ENCODE peak calls at places on chromosomes 5 and 9, in four cellular contexts. One of them, this sample, is unnamed. For H3K9me3, the result is how much of the 10 kb centered on the place peaks cover.

GRCh38 chr5:106451998-106452397 is 1218.7 kb downstream of the EFNA5 start:
- DNase-seq in A549: no peak
- DNase-seq in MM.1S: no peak
- DNase-seq in PC-3: no peak
- DNase-seq in this sample: no peak

GRCh38 chr9:36154213-36154952 is 14.8 kb upstream of the CCIN start:
- DNase-seq in A549: no peak
- DNase-seq in MM.1S: no peak
- DNase-seq in PC-3: peak
- DNase-seq in this sample: no peak

GRCh38 chr5:59450245-59450644 is 443.3 kb downstream of the PDE4D start:
- DNase-seq in A549: no peak
- DNase-seq in MM.1S: no peak
- DNase-seq in PC-3: peak
- DNase-seq in this sample: no peak

GRCh38 chr5:169691473-169691872 is 54.4 kb downstream of the DOCK2 start:
- DNase-seq in A549: no peak
- DNase-seq in MM.1S: no peak
- DNase-seq in PC-3: no peak
- DNase-seq in this sample: no peak

GRCh38 chr9:132931178-132931735 is 13.2 kb downstream of the TSC1 start:
- DNase-seq in A549: no peak
- DNase-seq in MM.1S: no peak
- DNase-seq in PC-3: no peak
- DNase-seq in this sample: no peak

GRCh38 chr9:84315278-84315877 is 25.2 kb downstream of the SLC28A3 start:
- DNase-seq in A549: peak
- DNase-seq in MM.1S: peak
- DNase-seq in PC-3: peak
- DNase-seq in this sample: peak

GRCh38 chr5:73122875-73123810 is 2.8 kb downstream of the TMEM171 start:
- DNase-seq in A549: no peak
- DNase-seq in MM.1S: no peak
- DNase-seq in PC-3: peak
- DNase-seq in this sample: no peak

GRCh38 chr5:77155179-77155839 is 55.2 kb upstream of the PDE8B start:
- DNase-seq in A549: no peak
- DNase-seq in MM.1S: no peak
- DNase-seq in PC-3: no peak
- DNase-seq in this sample: peak

GRCh38 chr5:177458912-177459350 is 12.3 kb downstream of the PRR7 start:
- DNase-seq in A549: no peak
- DNase-seq in MM.1S: no peak
- DNase-seq in PC-3: peak
- DNase-seq in this sample: no peak

GRCh38 chr9:96565684-96566360 is 53.8 kb downstream of the CDC14B start:
- DNase-seq in A549: peak
- DNase-seq in MM.1S: no peak
- DNase-seq in PC-3: no peak
- DNase-seq in this sample: no peak

GRCh38 chr5:17228833-17229291 is 11.4 kb downstream of the BASP1 start:
- DNase-seq in A549: no peak
- DNase-seq in MM.1S: no peak
- DNase-seq in PC-3: no peak
- DNase-seq in this sample: no peak

GRCh38 chr9:88075966-88076285 is 62.3 kb downstream of the SPATA31C2 start:
- DNase-seq in A549: no peak
- DNase-seq in MM.1S: no peak
- DNase-seq in PC-3: no peak
- DNase-seq in this sample: no peak

GRCh38 chr5:169751490-169751889 is 114.4 kb downstream of the DOCK2 start:
- DNase-seq in A549: no peak
- DNase-seq in MM.1S: no peak
- DNase-seq in PC-3: no peak
- DNase-seq in this sample: no peak

GRCh38 chr5:158970569-158971014 is 129.1 kb downstream of the EBF1 start:
- DNase-seq in A549: no peak
- DNase-seq in MM.1S: no peak
- DNase-seq in PC-3: peak
- DNase-seq in this sample: no peak

GRCh38 chr5:31413030-31413812 is 118.7 kb downstream of the DROSHA start:
- DNase-seq in A549: no peak
- DNase-seq in MM.1S: no peak
- DNase-seq in PC-3: no peak
- DNase-seq in this sample: no peak

GRCh38 chr5:137496919-137497318 is 2.2 kb downstream of the SPOCK1 start:
- DNase-seq in A549: no peak
- DNase-seq in MM.1S: no peak
- DNase-seq in PC-3: no peak
- DNase-seq in this sample: no peak

GRCh38 chr5:141604318-141604717 is 14.5 kb downstream of the DIAPH1 start:
- DNase-seq in A549: peak
- DNase-seq in MM.1S: no peak
- DNase-seq in PC-3: peak
- DNase-seq in this sample: no peak

GRCh38 chr9:18105996-18106595 is 367.9 kb upstream of the ADAMTSL1 start:
- DNase-seq in A549: no peak
- DNase-seq in MM.1S: no peak
- DNase-seq in PC-3: no peak
- DNase-seq in this sample: no peak

GRCh38 chr9:124272118-124272517 is 14.4 kb downstream of the NEK6 start:
- DNase-seq in A549: no peak
- DNase-seq in MM.1S: no peak
- DNase-seq in PC-3: no peak
- DNase-seq in this sample: no peak

GRCh38 chr9:91714020-91714721 is 235.9 kb downstream of the ROR2 start:
- DNase-seq in A549: no peak
- DNase-seq in MM.1S: peak
- DNase-seq in PC-3: peak
- DNase-seq in this sample: no peak

GRCh38 chr5:84378420-84378819 is 6.3 kb downstream of the EDIL3 start:
- DNase-seq in A549: no peak
- DNase-seq in MM.1S: no peak
- DNase-seq in PC-3: no peak
- DNase-seq in this sample: no peak

GRCh38 chr9:37947987-37948386 is 44.1 kb upstream of the SLC25A51 start:
- DNase-seq in A549: no peak
- DNase-seq in MM.1S: no peak
- DNase-seq in PC-3: no peak
- DNase-seq in this sample: no peak

GRCh38 chr5:124436294-124436693 is 310.1 kb downstream of the ZNF608 start:
- DNase-seq in A549: no peak
- DNase-seq in MM.1S: no peak
- DNase-seq in PC-3: no peak
- DNase-seq in this sample: no peak

GRCh38 chr5:20949636-20950035 is 961.6 kb upstream of the CDH18 start:
- DNase-seq in A549: no peak
- DNase-seq in MM.1S: no peak
- DNase-seq in PC-3: no peak
- DNase-seq in this sample: no peak

GRCh38 chr9:89880721-89881120 is 275.9 kb downstream of the GADD45G start:
- DNase-seq in A549: no peak
- DNase-seq in MM.1S: no peak
- DNase-seq in PC-3: no peak
- DNase-seq in this sample: no peak

GRCh38 chr5:122141751-122142150 is 12.4 kb downstream of the ZNF474 start:
- DNase-seq in A549: no peak
- DNase-seq in MM.1S: no peak
- DNase-seq in PC-3: no peak
- DNase-seq in this sample: no peak

GRCh38 chr9:122127396-122127798 is 32.2 kb downstream of the NDUFA8 start:
- DNase-seq in A549: no peak
- DNase-seq in MM.1S: no peak
- DNase-seq in PC-3: no peak
- DNase-seq in this sample: no peak

GRCh38 chr9:75866273-75866871 is 24.1 kb upstream of the PCSK5 start:
- DNase-seq in A549: no peak
- DNase-seq in MM.1S: peak
- DNase-seq in PC-3: peak
- DNase-seq in this sample: no peak

GRCh38 chr5:170603578-170604565 is 100.1 kb downstream of the KCNIP1 start:
- DNase-seq in A549: peak
- DNase-seq in MM.1S: peak
- DNase-seq in PC-3: peak
- DNase-seq in this sample: no peak

GRCh38 chr5:132428811-132429440 is 59.4 kb downstream of the SLC22A5 start:
- DNase-seq in A549: no peak
- DNase-seq in MM.1S: no peak
- DNase-seq in PC-3: peak
- DNase-seq in this sample: no peak

GRCh38 chr9:135961277-135961705 is at the start of gene UBAC1:
- DNase-seq in A549: peak
- DNase-seq in MM.1S: peak
- DNase-seq in PC-3: peak
- DNase-seq in this sample: peak

GRCh38 chr9:21965401-21965951 is 28.7 kb downstream of the CDKN2A start:
- DNase-seq in A549: no peak
- DNase-seq in MM.1S: no peak
- DNase-seq in PC-3: peak
- DNase-seq in this sample: no peak

GRCh38 chr9:21967707-21968106 is 26.5 kb downstream of the CDKN2A start:
- DNase-seq in A549: no peak
- DNase-seq in MM.1S: no peak
- DNase-seq in PC-3: no peak
- DNase-seq in this sample: no peak

GRCh38 chr9:21968331-21969010 is 25.7 kb downstream of the CDKN2A start:
- DNase-seq in A549: no peak
- DNase-seq in MM.1S: no peak
- DNase-seq in PC-3: no peak
- DNase-seq in this sample: no peak

GRCh38 chr9:21966140-21966851 is 27.9 kb downstream of the CDKN2A start:
- DNase-seq in A549: no peak
- DNase-seq in MM.1S: no peak
- DNase-seq in PC-3: no peak
- DNase-seq in this sample: no peak

DNA sequence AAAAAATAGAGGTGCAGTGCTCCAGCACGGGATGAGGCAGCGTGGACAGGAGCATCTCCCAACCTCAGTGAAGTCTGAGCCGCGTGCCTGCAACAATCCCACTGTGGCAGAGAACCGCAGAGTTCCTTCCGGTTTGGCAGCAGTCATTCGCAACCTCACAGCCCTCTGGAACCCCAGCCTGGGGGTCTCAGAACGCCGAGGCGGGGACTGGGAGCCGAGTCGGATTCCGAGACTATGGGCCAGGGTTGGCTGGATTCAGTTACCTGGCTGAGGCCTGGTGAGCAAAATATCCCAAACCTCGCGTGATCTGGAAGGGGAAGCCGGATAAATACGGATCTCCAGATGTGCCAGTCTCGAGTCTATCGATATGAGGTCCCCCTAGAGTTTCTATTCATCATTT is 27.0 kb downstream of the CDKN2A start:
- DNase-seq in A549: no peak
- DNase-seq in MM.1S: no peak
- DNase-seq in PC-3: no peak
- DNase-seq in this sample: no peak
- H3K9me3 ChIP-seq in A549: under half
- H3K9me3 ChIP-seq in MM.1S: under half
- H3K9me3 ChIP-seq in PC-3: under half
- H3K9me3 ChIP-seq in this sample: under half

DNA sequence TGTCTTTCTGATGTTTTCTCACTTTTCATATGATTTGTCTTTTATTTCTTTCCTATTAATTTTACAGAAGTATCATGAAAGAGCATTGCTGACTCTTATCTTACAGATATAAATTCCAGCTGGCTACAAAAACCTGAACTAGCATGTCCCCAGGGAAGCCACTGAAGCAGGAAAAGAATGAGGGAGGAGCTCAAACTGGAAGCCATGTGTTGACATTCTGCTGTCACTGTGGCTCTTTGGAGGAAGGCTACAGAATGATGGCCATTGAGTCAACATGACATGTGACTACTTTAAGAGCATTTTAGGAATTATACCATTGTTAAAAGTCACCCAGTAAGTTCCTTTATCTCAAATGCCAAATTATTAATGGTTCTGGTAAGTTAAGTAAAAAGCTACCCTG is 638.3 kb upstream of the DMAC1 start:
- DNase-seq in A549: no peak
- DNase-seq in MM.1S: no peak
- DNase-seq in PC-3: no peak
- DNase-seq in this sample: no peak
- H3K9me3 ChIP-seq in A549: under half
- H3K9me3 ChIP-seq in MM.1S: under half
- H3K9me3 ChIP-seq in PC-3: under half
- H3K9me3 ChIP-seq in this sample: under half

GRCh38 chr5:2387224-2388004 is 364.1 kb downstream of the IRX2 start:
- DNase-seq in A549: no peak
- DNase-seq in MM.1S: no peak
- DNase-seq in PC-3: no peak
- DNase-seq in this sample: no peak

GRCh38 chr5:2381070-2381469 is 370.4 kb downstream of the IRX2 start:
- DNase-seq in A549: no peak
- DNase-seq in MM.1S: no peak
- DNase-seq in PC-3: no peak
- DNase-seq in this sample: no peak

GRCh38 chr5:2381861-2382260 is 369.6 kb downstream of the IRX2 start:
- DNase-seq in A549: no peak
- DNase-seq in MM.1S: no peak
- DNase-seq in PC-3: no peak
- DNase-seq in this sample: no peak

GRCh38 chr5:2382776-2383677 is 368.4 kb downstream of the IRX2 start:
- DNase-seq in A549: no peak
- DNase-seq in MM.1S: no peak
- DNase-seq in PC-3: no peak
- DNase-seq in this sample: no peak

DNA sequence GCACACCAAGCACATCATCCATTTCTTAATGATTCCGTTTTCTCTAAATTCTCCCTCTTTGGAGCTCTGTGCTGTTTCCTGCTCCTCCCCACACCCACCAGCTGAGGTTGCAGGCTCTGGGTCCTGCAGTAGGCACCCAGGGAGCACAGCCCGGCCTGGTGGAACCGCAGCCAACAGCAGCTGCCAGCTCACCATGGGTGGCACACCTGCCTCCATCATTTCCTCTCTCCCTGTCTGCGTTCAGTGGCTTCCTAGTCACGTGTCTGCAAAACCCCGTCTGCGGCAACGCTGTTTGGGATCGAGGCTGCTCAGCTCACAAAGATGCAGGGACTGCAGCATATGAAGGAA is 367.8 kb downstream of the IRX2 start:
- DNase-seq in A549: no peak
- DNase-seq in MM.1S: no peak
- DNase-seq in PC-3: no peak
- DNase-seq in this sample: no peak
- H3K9me3 ChIP-seq in A549: under half
- H3K9me3 ChIP-seq in MM.1S: under half
- H3K9me3 ChIP-seq in PC-3: under half
- H3K9me3 ChIP-seq in this sample: under half

DNA sequence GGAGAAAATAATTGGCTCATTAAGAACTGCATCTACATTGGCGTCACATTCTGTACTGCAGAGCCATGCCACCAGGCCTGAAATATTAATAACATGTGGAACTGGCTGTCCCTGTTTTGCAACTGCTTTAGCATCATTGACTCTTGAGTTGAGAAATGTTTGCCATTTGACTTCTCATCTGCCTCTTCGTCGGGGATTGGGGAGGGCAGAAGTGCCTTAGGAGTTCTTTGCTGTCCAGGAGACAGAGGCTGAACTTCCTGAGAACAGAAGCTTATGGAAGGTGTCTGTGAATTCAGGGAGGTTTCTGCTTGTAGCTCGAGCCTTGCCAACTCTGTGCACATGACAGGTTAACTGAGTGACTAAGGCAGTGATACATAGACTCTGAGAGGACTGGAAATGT is 265.0 kb downstream of the KIF4B start:
- DNase-seq in A549: no peak
- DNase-seq in MM.1S: no peak
- DNase-seq in PC-3: no peak
- DNase-seq in this sample: no peak
- H3K9me3 ChIP-seq in A549: under half
- H3K9me3 ChIP-seq in MM.1S: under half
- H3K9me3 ChIP-seq in PC-3: under half
- H3K9me3 ChIP-seq in this sample: under half